ENCODE peak calls at places on chromosome 10, in five cellular contexts. One of them, this sample, is unnamed.

GRCh38 chr10:29089094-29089493 is 199.8 kb upstream of the LYZL1 start:
- DNase-seq in midbrain: no peak
- DNase-seq in activated naive CD8-positive, alpha-beta T cell treated with anti-CD3 and anti-CD28 coated beads, Interleukin-2, amount 50 U/mL, for 24 hours: no peak
- DNase-seq in mucosa of descending colon: no peak
- DNase-seq in left ventricle myocardium inferior: no peak
- DNase-seq in this sample: no peak

GRCh38 chr10:47146571-47146970 is 153.4 kb upstream of the GDF10 start:
- DNase-seq in midbrain: no peak
- DNase-seq in left ventricle myocardium inferior: no peak
- DNase-seq in activated naive CD8-positive, alpha-beta T cell treated with anti-CD3 and anti-CD28 coated beads, Interleukin-2, amount 50 U/mL, for 24 hours: no peak
- DNase-seq in mucosa of descending colon: no peak
- DNase-seq in this sample: no peak

GRCh38 chr10:28120043-28120749 is 121.3 kb upstream of the ODAD2 start:
- DNase-seq in midbrain: no peak
- DNase-seq in mucosa of descending colon: no peak
- DNase-seq in activated naive CD8-positive, alpha-beta T cell treated with anti-CD3 and anti-CD28 coated beads, Interleukin-2, amount 50 U/mL, for 24 hours: no peak
- DNase-seq in left ventricle myocardium inferior: no peak
- DNase-seq in this sample: no peak

GRCh38 chr10:48608279-48608681 is 3.4 kb upstream of the ARHGAP22 start:
- DNase-seq in activated naive CD8-positive, alpha-beta T cell treated with anti-CD3 and anti-CD28 coated beads, Interleukin-2, amount 50 U/mL, for 24 hours: peak
- DNase-seq in mucosa of descending colon: no peak
- DNase-seq in left ventricle myocardium inferior: no peak
- DNase-seq in midbrain: peak
- DNase-seq in this sample: peak

GRCh38 chr10:103641326-103641725 is 147.8 kb downstream of the NEURL1 start:
- DNase-seq in left ventricle myocardium inferior: no peak
- DNase-seq in mucosa of descending colon: no peak
- DNase-seq in midbrain: no peak
- DNase-seq in activated naive CD8-positive, alpha-beta T cell treated with anti-CD3 and anti-CD28 coated beads, Interleukin-2, amount 50 U/mL, for 24 hours: no peak
- DNase-seq in this sample: no peak

GRCh38 chr10:17200885-17201164 is 647 bp downstream of the TRDMT1 start:
- DNase-seq in left ventricle myocardium inferior: peak
- DNase-seq in midbrain: peak
- DNase-seq in activated naive CD8-positive, alpha-beta T cell treated with anti-CD3 and anti-CD28 coated beads, Interleukin-2, amount 50 U/mL, for 24 hours: peak
- DNase-seq in mucosa of descending colon: no peak
- DNase-seq in this sample: peak

GRCh38 chr10:4271193-4271592 is 486.2 kb upstream of the KLF6 start:
- DNase-seq in midbrain: no peak
- DNase-seq in left ventricle myocardium inferior: no peak
- DNase-seq in mucosa of descending colon: no peak
- DNase-seq in activated naive CD8-positive, alpha-beta T cell treated with anti-CD3 and anti-CD28 coated beads, Interleukin-2, amount 50 U/mL, for 24 hours: no peak
- DNase-seq in this sample: no peak

GRCh38 chr10:51699145-51699474 is 285 bp downstream of the CSTF2T start:
- DNase-seq in left ventricle myocardium inferior: no peak
- DNase-seq in midbrain: no peak
- DNase-seq in activated naive CD8-positive, alpha-beta T cell treated with anti-CD3 and anti-CD28 coated beads, Interleukin-2, amount 50 U/mL, for 24 hours: no peak
- DNase-seq in mucosa of descending colon: no peak
- DNase-seq in this sample: no peak

GRCh38 chr10:83991986-83992753 is 147.1 kb upstream of the GHITM start:
- DNase-seq in midbrain: no peak
- DNase-seq in left ventricle myocardium inferior: no peak
- DNase-seq in activated naive CD8-positive, alpha-beta T cell treated with anti-CD3 and anti-CD28 coated beads, Interleukin-2, amount 50 U/mL, for 24 hours: peak
- DNase-seq in mucosa of descending colon: peak
- DNase-seq in this sample: peak

GRCh38 chr10:178723-179122 is 43.5 kb downstream of the ZMYND11 start:
- DNase-seq in activated naive CD8-positive, alpha-beta T cell treated with anti-CD3 and anti-CD28 coated beads, Interleukin-2, amount 50 U/mL, for 24 hours: no peak
- DNase-seq in mucosa of descending colon: no peak
- DNase-seq in left ventricle myocardium inferior: no peak
- DNase-seq in midbrain: no peak
- DNase-seq in this sample: no peak

This sample was measured in activated CD4-positive, alpha-beta T cell treated with anti-CD3 and anti-CD28 coated beads for 48 hours.